ENCODE peak calls at places on chromosomes 1 and 21, in nine cellular contexts. One of them, this sample, is unnamed.
A peak's percentile ranks its signal among the peaks of the same experiment; 100 is the strongest.

GRCh38 chr1:183834568-183834967 is 29.6 kb downstream of the RGL1 start:
- DNase-seq in ascending aorta: no peak
- DNase-seq in activated naive CD4-positive, alpha-beta T cell: no peak
- DNase-seq in HFFc6: no peak
- DNase-seq in GM10248: no peak
- DNase-seq in fibroblast of the aortic adventitia: peak; percentile 50
- DNase-seq in HT1080: no peak
- DNase-seq in heart right ventricle: no peak
- DNase-seq in naive B cell: no peak
- DNase-seq in this sample: no peak

GRCh38 chr1:85550784-85551516 is 29.6 kb upstream of the CCN1 start:
- DNase-seq in ascending aorta: no peak
- DNase-seq in activated naive CD4-positive, alpha-beta T cell: no peak
- DNase-seq in HFFc6: peak; percentile 71
- DNase-seq in GM10248: no peak
- DNase-seq in fibroblast of the aortic adventitia: peak; percentile 64
- DNase-seq in HT1080: peak; percentile 82
- DNase-seq in heart right ventricle: no peak
- DNase-seq in naive B cell: no peak
- DNase-seq in this sample: peak; percentile 21

GRCh38 chr1:193259619-193260018 is 73.2 kb upstream of the B3GALT2 start:
- DNase-seq in ascending aorta: no peak
- DNase-seq in activated naive CD4-positive, alpha-beta T cell: no peak
- DNase-seq in HFFc6: no peak
- DNase-seq in GM10248: no peak
- DNase-seq in fibroblast of the aortic adventitia: no peak
- DNase-seq in HT1080: no peak
- DNase-seq in heart right ventricle: no peak
- DNase-seq in naive B cell: no peak
- DNase-seq in this sample: no peak

GRCh38 chr1:14413809-14414208 is 184.7 kb upstream of the KAZN start:
- DNase-seq in ascending aorta: no peak
- DNase-seq in activated naive CD4-positive, alpha-beta T cell: no peak
- DNase-seq in HFFc6: no peak
- DNase-seq in GM10248: no peak
- DNase-seq in fibroblast of the aortic adventitia: peak; percentile 58
- DNase-seq in HT1080: peak; percentile 44
- DNase-seq in heart right ventricle: no peak
- DNase-seq in naive B cell: no peak
- DNase-seq in this sample: peak; percentile 40

GRCh38 chr1:115828101-115829022 is 12.6 kb downstream of the NHLH2 start:
- DNase-seq in ascending aorta: no peak
- DNase-seq in activated naive CD4-positive, alpha-beta T cell: no peak
- DNase-seq in HFFc6: no peak
- DNase-seq in GM10248: no peak
- DNase-seq in fibroblast of the aortic adventitia: no peak
- DNase-seq in HT1080: no peak
- DNase-seq in heart right ventricle: no peak
- DNase-seq in naive B cell: no peak
- DNase-seq in this sample: no peak

GRCh38 chr1:236659792-236660587 is 26.3 kb upstream of the ACTN2 start:
- DNase-seq in ascending aorta: no peak
- DNase-seq in activated naive CD4-positive, alpha-beta T cell: no peak
- DNase-seq in HFFc6: no peak
- DNase-seq in GM10248: no peak
- DNase-seq in fibroblast of the aortic adventitia: no peak
- DNase-seq in HT1080: no peak
- DNase-seq in heart right ventricle: peak; percentile 38
- DNase-seq in naive B cell: no peak
- DNase-seq in this sample: no peak

GRCh38 chr1:3785458-3786157 is 10.7 kb downstream of the LRRC47 start:
- DNase-seq in ascending aorta: no peak
- DNase-seq in activated naive CD4-positive, alpha-beta T cell: no peak
- DNase-seq in HFFc6: no peak
- DNase-seq in GM10248: no peak
- DNase-seq in fibroblast of the aortic adventitia: peak; percentile 10
- DNase-seq in HT1080: no peak
- DNase-seq in heart right ventricle: no peak
- DNase-seq in naive B cell: no peak
- DNase-seq in this sample: no peak

GRCh38 chr21:31354604-31355443 is 10.8 kb upstream of the TIAM1 start:
- DNase-seq in ascending aorta: no peak
- DNase-seq in activated naive CD4-positive, alpha-beta T cell: peak; percentile 53
- DNase-seq in HFFc6: no peak
- DNase-seq in GM10248: no peak
- DNase-seq in fibroblast of the aortic adventitia: peak; percentile 79
- DNase-seq in HT1080: peak; percentile 95
- DNase-seq in heart right ventricle: no peak
- DNase-seq in naive B cell: no peak
- DNase-seq in this sample: peak; percentile 31

GRCh38 chr1:861714-862113 is 62.0 kb upstream of the SAMD11 start:
- DNase-seq in ascending aorta: no peak
- DNase-seq in activated naive CD4-positive, alpha-beta T cell: no peak
- DNase-seq in HFFc6: no peak
- DNase-seq in GM10248: no peak
- DNase-seq in fibroblast of the aortic adventitia: no peak
- DNase-seq in HT1080: no peak
- DNase-seq in heart right ventricle: no peak
- DNase-seq in naive B cell: no peak
- DNase-seq in this sample: no peak

GRCh38 chr21:39444406-39445145 is 1.0 kb downstream of the LCA5L start:
- DNase-seq in ascending aorta: no peak
- DNase-seq in activated naive CD4-positive, alpha-beta T cell: no peak
- DNase-seq in HFFc6: peak; percentile 53
- DNase-seq in GM10248: no peak
- DNase-seq in fibroblast of the aortic adventitia: peak; percentile 60
- DNase-seq in HT1080: no peak
- DNase-seq in heart right ventricle: no peak
- DNase-seq in naive B cell: peak; percentile 7
- DNase-seq in this sample: no peak

GRCh38 chr1:173527151-173527826 is 50.2 kb downstream of the PRDX6 start:
- DNase-seq in ascending aorta: no peak
- DNase-seq in activated naive CD4-positive, alpha-beta T cell: no peak
- DNase-seq in HFFc6: no peak
- DNase-seq in GM10248: no peak
- DNase-seq in fibroblast of the aortic adventitia: no peak
- DNase-seq in HT1080: no peak
- DNase-seq in heart right ventricle: no peak
- DNase-seq in naive B cell: no peak
- DNase-seq in this sample: peak; percentile 6

GRCh38 chr1:100353988-100354387 is 1.7 kb downstream of the CDC14A start:
- DNase-seq in ascending aorta: no peak
- DNase-seq in activated naive CD4-positive, alpha-beta T cell: no peak
- DNase-seq in HFFc6: peak; percentile 67
- DNase-seq in GM10248: no peak
- DNase-seq in fibroblast of the aortic adventitia: peak; percentile 8
- DNase-seq in HT1080: peak; percentile 53
- DNase-seq in heart right ventricle: no peak
- DNase-seq in naive B cell: no peak
- DNase-seq in this sample: no peak

GRCh38 chr21:41803316-41803715 is 36.5 kb upstream of the RIPK4 start:
- DNase-seq in ascending aorta: no peak
- DNase-seq in activated naive CD4-positive, alpha-beta T cell: no peak
- DNase-seq in HFFc6: no peak
- DNase-seq in GM10248: no peak
- DNase-seq in fibroblast of the aortic adventitia: no peak
- DNase-seq in HT1080: no peak
- DNase-seq in heart right ventricle: no peak
- DNase-seq in naive B cell: no peak
- DNase-seq in this sample: no peak

GRCh38 chr1:40257313-40257687 is 736 bp upstream of the ZMPSTE24 start:
- DNase-seq in ascending aorta: no peak
- DNase-seq in activated naive CD4-positive, alpha-beta T cell: no peak
- DNase-seq in HFFc6: no peak
- DNase-seq in GM10248: no peak
- DNase-seq in fibroblast of the aortic adventitia: no peak
- DNase-seq in HT1080: no peak
- DNase-seq in heart right ventricle: no peak
- DNase-seq in naive B cell: no peak
- DNase-seq in this sample: no peak

GRCh38 chr1:26788836-26789611 is 1.3 kb downstream of the PIGV start:
- DNase-seq in ascending aorta: peak; percentile 45
- DNase-seq in activated naive CD4-positive, alpha-beta T cell: peak; percentile 63
- DNase-seq in HFFc6: peak; percentile 85
- DNase-seq in GM10248: peak; percentile 79
- DNase-seq in fibroblast of the aortic adventitia: peak; percentile 90
- DNase-seq in HT1080: peak; percentile 81
- DNase-seq in heart right ventricle: peak; percentile 92
- DNase-seq in naive B cell: peak; percentile 78
- DNase-seq in this sample: peak; percentile 82

GRCh38 chr1:190809312-190809711 is 331.6 kb upstream of the BRINP3 start:
- DNase-seq in ascending aorta: no peak
- DNase-seq in activated naive CD4-positive, alpha-beta T cell: no peak
- DNase-seq in HFFc6: no peak
- DNase-seq in GM10248: no peak
- DNase-seq in fibroblast of the aortic adventitia: no peak
- DNase-seq in HT1080: no peak
- DNase-seq in heart right ventricle: no peak
- DNase-seq in naive B cell: no peak
- DNase-seq in this sample: no peak

GRCh38 chr1:64701886-64702285 is 43.0 kb upstream of the RAVER2 start:
- DNase-seq in ascending aorta: no peak
- DNase-seq in activated naive CD4-positive, alpha-beta T cell: no peak
- DNase-seq in HFFc6: no peak
- DNase-seq in GM10248: no peak
- DNase-seq in fibroblast of the aortic adventitia: no peak
- DNase-seq in HT1080: no peak
- DNase-seq in heart right ventricle: no peak
- DNase-seq in naive B cell: no peak
- DNase-seq in this sample: no peak

GRCh38 chr1:41108696-41109284 is 87.3 kb upstream of the SLFNL1 start:
- DNase-seq in ascending aorta: no peak
- DNase-seq in activated naive CD4-positive, alpha-beta T cell: no peak
- DNase-seq in HFFc6: peak; percentile 1
- DNase-seq in GM10248: no peak
- DNase-seq in fibroblast of the aortic adventitia: peak; percentile 76
- DNase-seq in HT1080: peak; percentile 17
- DNase-seq in heart right ventricle: no peak
- DNase-seq in naive B cell: no peak
- DNase-seq in this sample: peak; percentile 23

GRCh38 chr1:239446611-239447010 is 60.2 kb downstream of the CHRM3 start:
- DNase-seq in ascending aorta: no peak
- DNase-seq in activated naive CD4-positive, alpha-beta T cell: no peak
- DNase-seq in HFFc6: no peak
- DNase-seq in GM10248: no peak
- DNase-seq in fibroblast of the aortic adventitia: no peak
- DNase-seq in HT1080: no peak
- DNase-seq in heart right ventricle: no peak
- DNase-seq in naive B cell: no peak
- DNase-seq in this sample: no peak

This sample was measured in fibroblast of the conjunctiva.